ENCODE peak calls at places on chromosomes 4 and X, in five cellular contexts. H is mammary epithelial cell, Q is coronary artery, X is epithelial cell of esophagus, F is endodermal cell. S is an unnamed sample.

GRCh38 chr4:17961249-17961648 is 60.3 kb downstream of the LCORL start:
- DNase-seq in H (no peak), Q (no peak), X (no peak), F (no peak), S (no peak)

GRCh38 chr4:83252782-83253405 is 31.7 kb downstream of the COQ2 start:
- DNase-seq in H (peak; percentile 43), Q (no peak), X (peak; percentile 82), F (peak; percentile 93), S (no peak)

GRCh38 chr4:52852696-52853095 is 9.4 kb upstream of the RASL11B start:
- DNase-seq in H (no peak), Q (no peak), X (no peak), F (no peak), S (no peak)

GRCh38 chrX:1162119-1162916 is 50.1 kb downstream of the CRLF2 start:
- DNase-seq in H (no peak), Q (no peak), X (no peak), F (peak; percentile 26), S (peak; percentile 56)

GRCh38 chrX:118976599-118977340 is 2.4 kb downstream of the LONRF3 start:
- DNase-seq in H (no peak), Q (peak; percentile 78), X (peak; percentile 17), F (peak; percentile 54), S (no peak)

GRCh38 chrX:48505481-48505880 is 3.3 kb upstream of the PORCN start:
- DNase-seq in H (no peak), Q (no peak), X (no peak), F (no peak), S (no peak)

GRCh38 chr4:4574052-4574451 is 32.2 kb upstream of the STX18 start:
- DNase-seq in H (no peak), Q (no peak), X (no peak), F (no peak), S (no peak)

GRCh38 chrX:118554511-118554910 is 58.9 kb downstream of the DOCK11 start:
- DNase-seq in H (no peak), Q (no peak), X (peak; percentile 6), F (no peak), S (no peak)

GRCh38 chr4:3346146-3346545 is 53.3 kb downstream of the RGS12 start:
- DNase-seq in H (peak; percentile 66), Q (no peak), X (peak; percentile 86), F (peak; percentile 73), S (peak; percentile 79)

GRCh38 chrX:274904-275475 is 6.2 kb upstream of the PLCXD1 start:
- DNase-seq in H (no peak), Q (no peak), X (no peak), F (peak; percentile 87), S (no peak)

GRCh38 chr4:145168578-145169187 is 11.7 kb downstream of the OTUD4 start:
- DNase-seq in H (no peak), Q (no peak), X (no peak), F (no peak), S (no peak)

GRCh38 chrX:38275615-38276014 is 51.7 kb downstream of the RPGR start:
- DNase-seq in H (peak; percentile 79), Q (no peak), X (peak; percentile 85), F (no peak), S (no peak)

GRCh38 chrX:29468911-29469494 is 746.4 kb upstream of the MAGEB2 start:
- DNase-seq in H (no peak), Q (no peak), X (no peak), F (no peak), S (no peak)

GRCh38 chr4:138003248-138003647 is 238.9 kb downstream of the SLC7A11 start:
- DNase-seq in H (no peak), Q (no peak), X (no peak), F (no peak), S (no peak)

GRCh38 chr4:138010639-138011038 is 231.5 kb downstream of the SLC7A11 start:
- DNase-seq in H (no peak), Q (no peak), X (no peak), F (no peak), S (no peak)

GRCh38 chr4:138005486-138005885 is 236.7 kb downstream of the SLC7A11 start:
- DNase-seq in H (no peak), Q (no peak), X (no peak), F (no peak), S (no peak)

DNA sequence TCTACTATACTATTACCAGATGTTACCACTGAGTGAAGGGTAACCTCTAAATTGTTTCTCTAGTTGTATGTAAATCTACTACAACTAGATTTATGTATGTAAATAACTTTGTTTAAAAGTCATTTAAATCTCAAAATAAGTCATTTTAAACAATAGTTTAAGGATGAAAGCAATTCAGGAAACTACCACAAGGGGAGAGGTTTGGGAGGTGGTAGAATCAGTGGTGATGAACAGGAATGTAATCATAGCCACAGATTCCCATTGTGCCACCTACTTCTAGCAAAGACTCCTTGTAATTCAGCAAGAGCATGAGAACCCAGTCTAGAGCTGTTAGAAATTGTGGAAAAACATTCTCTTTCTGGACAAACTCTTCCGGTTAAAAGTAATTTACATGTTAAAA is 234.6 kb downstream of the SLC7A11 start:
- DNase-seq in H (peak; percentile 6), Q (no peak), X (peak; percentile 40), F (no peak), S (no peak)
- TF ChIP-seq CTCF in H (peak; percentile 47), Q (no peak), X (peak; percentile 42), F (peak; percentile 74), S (peak; percentile 21)

DNA sequence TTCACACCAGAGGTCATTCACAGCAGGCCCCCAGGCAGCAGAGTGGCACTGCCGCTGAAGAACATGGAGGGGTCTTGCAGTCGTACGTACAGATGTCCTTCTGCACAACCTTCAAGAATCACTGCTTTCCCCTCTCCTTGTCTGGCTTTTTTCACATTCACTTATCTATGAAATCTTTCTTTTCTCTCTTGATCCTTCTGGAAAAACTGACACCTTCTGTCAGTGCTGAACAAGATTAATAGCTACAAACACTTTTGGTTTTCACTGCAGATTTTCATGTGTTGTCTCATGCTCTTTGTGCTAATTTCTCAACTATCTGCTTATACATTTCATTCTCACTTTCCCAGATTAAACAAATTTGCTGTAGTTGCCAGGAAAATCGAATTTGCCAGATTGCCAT is 83.0 kb downstream of the RPS3A start:
- DNase-seq in H (no peak), Q (no peak), X (no peak), F (no peak), S (no peak)
- TF ChIP-seq CTCF in H (no peak), Q (no peak), X (no peak), F (no peak), S (no peak)

GRCh38 chr4:185524888-185525863 is 10.1 kb downstream of the PDLIM3 start:
- DNase-seq in H (no peak), Q (no peak), X (no peak), F (no peak), S (no peak)

GRCh38 chr4:185518494-185518893 is 16.8 kb downstream of the PDLIM3 start:
- DNase-seq in H (no peak), Q (no peak), X (no peak), F (no peak), S (no peak)

GRCh38 chr4:185522451-185522850 is 12.9 kb downstream of the PDLIM3 start:
- DNase-seq in H (no peak), Q (no peak), X (no peak), F (no peak), S (no peak)

GRCh38 chr4:185520119-185520518 is 15.2 kb downstream of the PDLIM3 start:
- DNase-seq in H (no peak), Q (no peak), X (no peak), F (no peak), S (no peak)

DNA sequence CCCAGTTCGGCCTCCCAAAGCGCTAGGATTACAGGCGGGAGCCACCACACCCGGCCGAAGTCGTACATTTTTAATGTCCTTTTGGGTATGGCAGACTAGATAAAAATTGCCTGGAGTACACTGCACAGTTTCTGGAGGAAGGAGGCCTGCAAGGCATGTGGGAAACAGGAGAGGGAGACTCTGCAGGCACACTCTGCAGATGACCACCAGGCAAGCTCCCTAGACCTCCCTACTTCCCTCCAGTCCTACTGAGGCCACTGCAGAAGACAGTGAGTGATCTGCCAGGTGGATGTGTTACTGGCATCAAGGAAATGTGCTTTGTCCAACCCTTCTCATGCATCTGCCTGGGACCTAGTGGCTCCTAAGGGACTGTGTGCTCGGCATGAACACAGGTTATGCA is 11.4 kb downstream of the PDLIM3 start:
- DNase-seq in H (no peak), Q (no peak), X (no peak), F (no peak), S (no peak)
- TF ChIP-seq CTCF in H (no peak), Q (no peak), X (no peak), F (peak; percentile 44), S (no peak)

DNA sequence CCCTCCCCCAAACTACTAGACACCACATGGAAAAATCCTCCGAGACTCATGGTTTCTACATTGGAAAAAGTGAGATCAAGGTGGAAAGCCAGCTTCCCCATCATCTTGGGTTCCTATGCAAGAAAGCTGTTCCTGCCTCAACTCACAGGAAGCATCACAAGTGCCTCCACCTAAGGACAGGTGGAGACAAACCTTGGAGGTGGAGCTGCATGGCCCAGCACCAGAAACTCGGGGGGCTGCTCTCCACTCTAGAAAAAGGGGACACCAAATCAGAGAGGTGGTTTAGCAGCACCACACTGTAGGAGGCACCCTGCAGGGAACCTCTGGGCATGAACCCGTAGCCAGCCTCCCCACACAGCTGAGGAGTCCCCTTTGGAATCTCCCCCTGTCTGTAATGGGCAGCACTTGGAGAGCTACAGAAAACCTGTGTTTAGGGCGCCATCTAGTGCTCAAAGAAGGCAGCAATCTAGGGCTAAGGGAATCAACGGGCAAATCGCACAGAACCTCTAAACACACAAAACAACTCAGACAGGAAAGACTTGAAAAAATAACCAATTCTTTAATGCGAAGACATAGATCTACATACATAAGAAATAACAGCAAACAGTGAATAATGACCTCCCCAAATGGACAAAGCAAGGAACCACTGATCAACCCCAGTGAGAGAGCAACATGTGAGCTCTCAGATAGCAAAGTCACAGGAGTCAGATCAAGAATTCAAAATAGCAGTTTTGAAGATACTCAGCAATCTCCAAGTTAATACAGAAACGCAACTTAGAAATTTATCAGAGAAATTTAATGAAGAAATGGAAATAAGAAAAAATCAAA is 37.0 kb upstream of the ZBTB33 start:
- DNase-seq in H (peak; percentile 55), Q (no peak), X (peak; percentile 60), F (peak; percentile 87), S (no peak)
- TF ChIP-seq CTCF in H (peak; percentile 94), Q (peak; percentile 57), X (peak; percentile 76), F (peak; percentile 84), S (peak; percentile 75)

DNA sequence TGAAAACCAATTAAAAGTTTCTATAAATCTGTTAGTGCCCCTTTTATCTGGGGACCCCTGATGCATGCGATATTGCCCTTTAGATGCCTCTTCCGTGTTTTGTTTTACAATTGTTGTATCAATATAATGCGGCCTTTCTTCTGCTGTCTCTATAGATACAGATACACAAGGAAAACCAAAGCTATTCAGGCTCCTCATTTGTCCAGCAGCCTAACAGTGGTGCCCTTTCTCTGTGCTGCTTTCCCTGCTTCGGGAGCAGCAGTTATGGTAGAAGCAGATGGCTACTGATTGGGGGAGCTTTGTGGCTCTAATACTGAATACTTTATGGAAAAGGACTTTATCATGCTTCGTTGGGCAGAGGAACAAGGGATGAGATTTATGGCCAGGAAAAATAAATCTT is 10.6 kb upstream of the PRDM8 start:
- DNase-seq in H (no peak), Q (no peak), X (no peak), F (no peak), S (no peak)
- TF ChIP-seq CTCF in H (no peak), Q (no peak), X (no peak), F (no peak), S (no peak)

GRCh38 chr4:187993827-187994226 is 1.7 kb upstream of the ZFP42 start:
- DNase-seq in H (no peak), Q (no peak), X (no peak), F (peak; percentile 88), S (no peak)
- TF ChIP-seq CTCF in H (no peak), Q (no peak), X (peak; percentile 31), F (peak; percentile 81), S (peak; percentile 49)

GRCh38 chrX:12771445-12772069 is 19.7 kb upstream of the PRPS2 start:
- DNase-seq in H (no peak), Q (no peak), X (peak; percentile 59), F (peak; percentile 86), S (no peak)
- TF ChIP-seq CTCF in H (peak; percentile 44), Q (no peak), X (peak; percentile 66), F (peak; percentile 90), S (peak; percentile 62)

GRCh38 chrX:130295519-130296314 is 27.0 kb upstream of the ZNF280C start:
- DNase-seq in H (peak; percentile 6), Q (no peak), X (peak; percentile 36), F (no peak), S (no peak)
- TF ChIP-seq CTCF in H (no peak), Q (no peak), X (no peak), F (no peak), S (no peak)

S was measured in osteocyte.